ENCODE peak calls at places on chromosomes 12 and 14, in ten cellular contexts. G is PC-3, S is GM23248, I is SK-N-MC, N is fibroblast of lung, F is endothelial cell of umbilical vein, L is HepG2, B is GM23338, W is hepatocyte, J is H1. M is an unnamed sample.

GRCh38 chr12:99498756-99499155 is 148.8 kb upstream of the GARIN6 start:
- DNase-seq in L (no peak), G (peak), W (no peak), J (peak), B (peak), F (no peak), I (no peak), N (peak), S (peak), M (no peak)

GRCh38 chr12:42590324-42590934 is 883 bp upstream of the PRICKLE1 start:
- DNase-seq in W (peak), S (peak), B (peak), J (no peak), G (peak), L (no peak), I (no peak), N (peak), F (peak), M (no peak)

GRCh38 chr14:78982551-78982950 is 812.4 kb downstream of the NRXN3 start:
- DNase-seq in J (no peak), S (no peak), N (peak), L (no peak), G (no peak), I (no peak), F (no peak), B (no peak), W (no peak), M (no peak)

GRCh38 chr12:121388421-121388981 is 11.4 kb upstream of the RNF34 start:
- DNase-seq in S (peak), B (no peak), F (peak), W (no peak), N (peak), L (peak), J (no peak), G (peak), I (no peak), M (no peak)

GRCh38 chr14:33120341-33120740 is 181.7 kb downstream of the NPAS3 start:
- DNase-seq in F (no peak), J (no peak), L (no peak), S (peak), I (no peak), G (peak), N (peak), B (no peak), W (no peak), M (peak)

GRCh38 chr12:126791122-126791521 is 1475.8 kb upstream of the TMEM132C start:
- DNase-seq in W (no peak), B (no peak), G (no peak), I (no peak), J (no peak), N (no peak), S (no peak), F (no peak), L (no peak), M (no peak)

GRCh38 chr14:37060496-37061260 is 111.7 kb downstream of the SLC25A21 start:
- DNase-seq in J (peak), B (peak), F (no peak), L (no peak), G (no peak), S (no peak), N (no peak), I (no peak), W (no peak), M (no peak)

GRCh38 chr12:88993655-88994054 is 358.6 kb downstream of the DUSP6 start:
- DNase-seq in N (peak), S (peak), B (peak), F (peak), L (peak), J (no peak), G (peak), I (peak), W (peak), M (peak)

GRCh38 chr12:106044773-106045172 is 94.0 kb downstream of the NUAK1 start:
- DNase-seq in F (no peak), N (peak), S (peak), G (no peak), B (no peak), I (no peak), J (no peak), L (no peak), W (no peak), M (no peak)

GRCh38 chr12:69475237-69475984 is 5.2 kb downstream of the FRS2 start:
- DNase-seq in I (no peak), F (peak), G (no peak), S (peak), J (no peak), L (peak), W (peak), B (peak), N (peak), M (no peak)

GRCh38 chr12:124917135-124917840 is 2.8 kb upstream of the UBC start:
- DNase-seq in N (peak), S (peak), J (peak), I (peak), B (peak), W (peak), G (peak), F (peak), L (peak), M (peak)

GRCh38 chr14:68817513-68818212 is 24.8 kb upstream of the ZFP36L1 start:
- DNase-seq in I (no peak), G (no peak), F (no peak), N (no peak), S (no peak), L (no peak), W (peak), J (no peak), B (no peak), M (no peak)

GRCh38 chr12:98671459-98671858 is 26.4 kb downstream of the APAF1 start:
- DNase-seq in W (no peak), L (no peak), N (no peak), B (no peak), I (no peak), G (no peak), S (no peak), F (peak), J (no peak), M (no peak)

GRCh38 chr12:31004666-31005065 is 69.0 kb upstream of the DDX11 start:
- DNase-seq in J (no peak), G (no peak), W (no peak), B (no peak), I (no peak), N (no peak), S (no peak), L (no peak), F (no peak), M (no peak)

GRCh38 chr14:85342858-85343607 is 186.9 kb upstream of the FLRT2 start:
- DNase-seq in S (peak), J (no peak), G (no peak), F (peak), B (no peak), W (no peak), N (peak), I (no peak), L (no peak), M (no peak)

GRCh38 chr14:70257526-70257925 is 68.8 kb upstream of the SLC8A3 start:
- DNase-seq in F (no peak), L (no peak), W (no peak), J (peak), S (no peak), G (peak), N (no peak), I (no peak), B (peak), M (peak)

GRCh38 chr12:9033244-9033887 is 44.0 kb downstream of the KLRG1 start:
- DNase-seq in J (no peak), S (no peak), W (no peak), L (peak), I (no peak), F (no peak), N (no peak), G (no peak), B (no peak), M (no peak)

GRCh38 chr12:119804011-119804641 is 73.0 kb downstream of the CIT start:
- DNase-seq in I (no peak), F (peak), N (peak), L (peak), J (peak), S (peak), B (peak), G (peak), W (peak), M (peak)

GRCh38 chr12:124744659-124745467 is 118.8 kb downstream of the SCARB1 start:
- DNase-seq in S (peak), G (peak), I (no peak), B (peak), W (no peak), L (peak), N (no peak), F (no peak), J (no peak), M (peak)

GRCh38 chr12:116595186-116595585 is 36.0 kb downstream of the MAP1LC3B2 start:
- DNase-seq in W (no peak), L (no peak), B (no peak), S (peak), F (no peak), N (peak), J (no peak), I (no peak), G (no peak), M (no peak)

GRCh38 chr14:98684486-98684885 is 587.5 kb downstream of the BCL11B start:
- DNase-seq in S (no peak), F (no peak), L (no peak), I (no peak), W (no peak), J (no peak), B (no peak), G (no peak), N (no peak), M (no peak)

GRCh38 chr12:130872179-130873096 is 572 bp downstream of the RAN start:
- DNase-seq in J (no peak), F (peak), L (no peak), B (peak), G (peak), I (no peak), S (peak), W (peak), N (peak), M (peak)

GRCh38 chr12:101891462-101891971 is 14.1 kb downstream of the DRAM1 start:
- DNase-seq in F (peak), I (peak), S (peak), N (peak), W (peak), L (peak), G (peak), B (no peak), J (no peak), M (peak)

GRCh38 chr14:34299360-34299759 is 162.7 kb downstream of the SPTSSA start:
- DNase-seq in B (peak), F (no peak), J (no peak), W (no peak), I (no peak), S (no peak), N (no peak), G (no peak), L (no peak), M (no peak)

GRCh38 chr14:24976599-24976998 is 73.3 kb downstream of the STXBP6 start:
- DNase-seq in I (no peak), S (no peak), W (no peak), B (no peak), N (no peak), F (no peak), J (no peak), L (no peak), G (no peak), M (no peak)

GRCh38 chr12:47905313-47905730 is 528 bp upstream of the VDR start:
- DNase-seq in G (peak), N (no peak), W (peak), L (no peak), F (no peak), B (peak), S (peak), J (peak), I (no peak), M (no peak)

GRCh38 chr12:22215467-22216253 is 118.8 kb downstream of the ST8SIA1 start:
- DNase-seq in L (no peak), F (no peak), N (peak), S (peak), J (no peak), I (no peak), B (no peak), W (no peak), G (no peak), M (no peak)

GRCh38 chr14:77123381-77124344 is 17.9 kb downstream of the ZDHHC22 start:
- DNase-seq in F (no peak), B (no peak), W (peak), J (no peak), N (no peak), I (no peak), S (no peak), L (no peak), G (peak), M (no peak)

GRCh38 chr12:122846622-122847515 is 11.6 kb downstream of the HIP1R start:
- DNase-seq in I (no peak), W (no peak), L (no peak), J (no peak), F (no peak), N (no peak), G (no peak), B (no peak), S (no peak), M (no peak)

GRCh38 chr14:29236848-29237247 is 470.3 kb downstream of the FOXG1 start:
- DNase-seq in N (peak), S (peak), F (peak), I (no peak), G (peak), J (no peak), W (no peak), L (no peak), B (no peak), M (peak)

GRCh38 chr12:67173258-67173657 is 95.9 kb upstream of the CAND1 start:
- DNase-seq in J (no peak), F (no peak), S (no peak), N (no peak), W (no peak), I (no peak), B (no peak), L (no peak), G (no peak), M (no peak)

GRCh38 chr14:32038876-32039275 is 38.2 kb upstream of the ARHGAP5 start:
- DNase-seq in N (peak), S (no peak), G (peak), B (no peak), I (no peak), L (no peak), F (no peak), J (no peak), W (peak), M (no peak)

GRCh38 chr12:64273527-64274403 is 51.7 kb upstream of the KICS2 start:
- DNase-seq in B (peak), G (peak), F (peak), S (peak), N (no peak), J (peak), W (peak), L (peak), I (no peak), M (peak)

GRCh38 chr14:30330452-30330851 is 228.5 kb upstream of the G2E3 start:
- DNase-seq in W (no peak), S (peak), L (no peak), J (no peak), N (no peak), G (peak), B (peak), F (no peak), I (no peak), M (peak)

GRCh38 chr12:78835493-78835892 is 29.1 kb upstream of the SYT1 start:
- DNase-seq in N (no peak), L (no peak), G (no peak), I (no peak), W (no peak), B (peak), F (no peak), S (no peak), J (no peak), M (no peak)

GRCh38 chr12:470133-470532 is 10.4 kb downstream of the B4GALNT3 start:
- DNase-seq in G (no peak), I (no peak), J (no peak), F (no peak), B (no peak), N (no peak), S (no peak), W (no peak), L (no peak), M (peak)

DNA sequence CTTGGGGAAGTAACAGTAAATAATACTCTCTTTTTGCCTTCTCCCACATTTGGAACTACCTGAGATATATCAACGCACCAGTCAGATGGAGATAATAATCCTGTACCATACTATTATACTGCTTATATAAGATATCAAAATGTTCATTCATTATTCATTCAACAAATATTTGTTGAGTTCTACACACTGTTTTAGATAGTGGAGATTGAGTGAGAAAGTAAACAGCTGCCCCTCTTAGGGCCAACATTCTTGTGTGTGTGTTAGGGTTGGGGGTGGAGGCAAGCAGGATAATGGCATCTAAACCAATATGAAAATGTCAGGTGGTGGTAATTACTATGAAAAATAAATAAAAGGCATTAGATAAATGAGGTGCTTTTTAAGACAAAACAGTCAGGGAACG is 14.0 kb downstream of the MIS18BP1 start:
- DNase-seq in J (no peak), W (no peak), F (no peak), L (no peak), B (no peak), G (no peak), N (no peak), I (no peak), S (no peak), M (no peak)
- H3K4me3 ChIP-seq in J (no peak), W (no peak), F (no peak), L (no peak), B (no peak), G (no peak), N (no peak), I (no peak), S (no peak), M (no peak)

GRCh38 chr12:102956738-102957338 is 636 bp upstream of the ASCL1 start:
- DNase-seq in S (no peak), N (no peak), L (no peak), B (no peak), J (no peak), G (no peak), I (no peak), F (no peak), W (no peak), M (no peak)
- TF ChIP-seq EZH2 in S (no peak), N (no peak), L (no peak), B (peak), J (peak), G (no peak), I (no peak), F (peak), W (no peak), M (peak)

GRCh38 chr14:96094656-96095055 is 55.5 kb downstream of the C14orf132 start:
- DNase-seq in W (no peak), F (no peak), N (no peak), I (no peak), G (no peak), J (no peak), S (no peak), L (no peak), B (no peak), M (no peak)
- H3K4me3 ChIP-seq in W (no peak), F (no peak), N (no peak), I (no peak), G (no peak), J (no peak), S (no peak), L (no peak), B (no peak), M (no peak)

GRCh38 chr12:132620893-132621656 is 2.5 kb downstream of the P2RX2 start:
- DNase-seq in I (no peak), L (no peak), B (no peak), W (no peak), S (no peak), G (no peak), F (no peak), N (no peak), J (no peak), M (no peak)
- TF ChIP-seq EZH2 in I (no peak), L (no peak), B (no peak), W (no peak), S (no peak), G (no peak), F (no peak), N (no peak), J (no peak), M (no peak)

GRCh38 chr14:52906141-52906601 is 44.7 kb downstream of the FERMT2 start:
- DNase-seq in B (no peak), L (no peak), W (no peak), J (no peak), I (no peak), S (peak), N (peak), G (peak), F (peak), M (no peak)
- H3K4me3 ChIP-seq in B (no peak), L (no peak), W (no peak), J (no peak), I (no peak), S (peak), N (peak), G (peak), F (no peak), M (no peak)